ENCODE peak calls at places on chromosome 2, in five cellular contexts. N is GM06990, C is NCI-H345, G is GM13976, O is endothelial cell of umbilical vein. V is an unnamed sample.

GRCh38 chr2:6214471-6214870 is 522.3 kb downstream of the SOX11 start:
- DNase-seq in O (no peak), N (no peak), C (no peak), G (peak), V (no peak)

GRCh38 chr2:179875864-179876263 is 14.5 kb upstream of the ZNF385B start:
- DNase-seq in O (no peak), G (no peak), C (no peak), N (no peak), V (no peak)

GRCh38 chr2:70041666-70042065 is 45.6 kb upstream of the PCBP1 start:
- DNase-seq in O (no peak), G (no peak), N (no peak), C (no peak), V (no peak)

GRCh38 chr2:200600549-200601212 is 14.9 kb downstream of the AOX1 start:
- DNase-seq in O (no peak), C (no peak), G (no peak), N (no peak), V (peak)

GRCh38 chr2:31253344-31254155 is 19.6 kb downstream of the EHD3 start:
- DNase-seq in N (peak), C (no peak), O (no peak), G (no peak), V (no peak)

GRCh38 chr2:55581875-55582547 is 35.4 kb downstream of the PPP4R3B start:
- DNase-seq in C (no peak), O (no peak), N (no peak), G (no peak), V (peak)

GRCh38 chr2:176120369-176121307 is 1.9 kb upstream of the HOXD9 start:
- DNase-seq in N (no peak), C (no peak), G (no peak), O (no peak), V (peak)

GRCh38 chr2:148071351-148071750 is 50.5 kb downstream of the MBD5 start:
- DNase-seq in O (no peak), G (no peak), C (no peak), N (no peak), V (no peak)

GRCh38 chr2:238095143-238095542 is 5.0 kb upstream of the ESPNL start:
- DNase-seq in G (no peak), N (no peak), O (no peak), C (no peak), V (no peak)

GRCh38 chr2:207395535-207396251 is 134.1 kb upstream of the CREB1 start:
- DNase-seq in G (no peak), O (no peak), C (no peak), N (no peak), V (no peak)

GRCh38 chr2:160836755-160837154 is 323.5 kb upstream of the TANK start:
- DNase-seq in C (no peak), O (no peak), G (no peak), N (no peak), V (peak)

GRCh38 chr2:127422631-127423475 is 4.6 kb downstream of the PROC start:
- DNase-seq in C (peak), O (peak), G (peak), N (no peak), V (no peak)

GRCh38 chr2:14256890-14257289 is 375.6 kb upstream of the LRATD1 start:
- DNase-seq in N (no peak), C (no peak), O (no peak), G (no peak), V (no peak)

GRCh38 chr2:60368437-60368836 is 185.0 kb downstream of the BCL11A start:
- DNase-seq in O (no peak), C (no peak), G (no peak), N (no peak), V (no peak)

GRCh38 chr2:111975819-111976218 is 77.4 kb downstream of the MERTK start:
- DNase-seq in G (no peak), N (no peak), O (peak), C (no peak), V (no peak)

GRCh38 chr2:190578158-190579057 is 43.9 kb upstream of the NEMP2 start:
- DNase-seq in G (no peak), N (no peak), C (peak), O (no peak), V (peak)

GRCh38 chr2:241272298-241272721 is 43.2 kb downstream of the HDLBP start:
- DNase-seq in G (peak), O (peak), N (peak), C (no peak), V (peak)